ENCODE peak calls at places on chromosomes 2 and 18, in ten cellular contexts. J is A549, X is Peyer's patch, G is K562, K is body of pancreas, I is uterus, E is tibial nerve, R is sigmoid colon, Q is prostate gland, N is esophagus squamous epithelium. F is an unnamed sample. For H3K4me1, the result is how much of the 10 kb centered on the place peaks cover.

GRCh38 chr2:11655495-11655894 is 14.5 kb downstream of the NTSR2 start:
- DNase-seq in J (no peak), X (no peak), G (no peak), K (no peak), I (no peak), E (no peak), R (no peak), Q (peak), N (no peak), F (no peak)

GRCh38 chr2:117621330-117621729 is 193.2 kb upstream of the DDX18 start:
- DNase-seq in J (no peak), X (no peak), G (no peak), K (no peak), I (no peak), E (no peak), R (no peak), Q (no peak), N (no peak), F (no peak)

GRCh38 chr18:79394438-79395307 is 1.1 kb upstream of the NFATC1 start:
- DNase-seq in J (peak), X (peak), G (no peak), K (peak), I (peak), E (peak), R (peak), Q (no peak), N (no peak), F (no peak)

GRCh38 chr2:200786826-200787225 is 24.9 kb upstream of the BZW1 start:
- DNase-seq in J (peak), X (no peak), G (no peak), K (no peak), I (no peak), E (no peak), R (no peak), Q (peak), N (no peak), F (no peak)

GRCh38 chr2:112001942-112002341 is 53.1 kb upstream of the TMEM87B start:
- DNase-seq in J (no peak), X (no peak), G (no peak), K (no peak), I (no peak), E (no peak), R (no peak), Q (no peak), N (no peak), F (no peak)

GRCh38 chr2:26191316-26192159 is 18.6 kb downstream of the GAREM2 start:
- DNase-seq in J (no peak), X (no peak), G (peak), K (no peak), I (no peak), E (no peak), R (peak), Q (no peak), N (no peak), F (no peak)

GRCh38 chr2:137900421-137901141 is 63.7 kb upstream of the HNMT start:
- DNase-seq in J (no peak), X (no peak), G (no peak), K (no peak), I (no peak), E (no peak), R (no peak), Q (no peak), N (no peak), F (no peak)

GRCh38 chr2:238653436-238654109 is 194.3 kb upstream of the TWIST2 start:
- DNase-seq in J (no peak), X (no peak), G (no peak), K (no peak), I (no peak), E (no peak), R (no peak), Q (no peak), N (no peak), F (peak)

GRCh38 chr2:104538082-104538481 is 315.8 kb upstream of the POU3F3 start:
- DNase-seq in J (no peak), X (no peak), G (no peak), K (no peak), I (no peak), E (no peak), R (no peak), Q (no peak), N (no peak), F (no peak)

GRCh38 chr18:28637897-28638296 is 461.0 kb upstream of the CDH2 start:
- DNase-seq in J (no peak), X (no peak), G (no peak), K (no peak), I (no peak), E (no peak), R (no peak), Q (no peak), N (no peak), F (no peak)

GRCh38 chr2:219489315-219489714 is 9.4 kb upstream of the GMPPA start:
- DNase-seq in J (no peak), X (no peak), G (no peak), K (no peak), I (no peak), E (no peak), R (no peak), Q (no peak), N (no peak), F (no peak)

GRCh38 chr2:219490186-219490585 is 8.5 kb upstream of the GMPPA start:
- DNase-seq in J (no peak), X (no peak), G (no peak), K (no peak), I (no peak), E (no peak), R (no peak), Q (no peak), N (no peak), F (no peak)

GRCh38 chr2:219488149-219488843 is 10.4 kb upstream of the GMPPA start:
- DNase-seq in J (no peak), X (no peak), G (no peak), K (no peak), I (no peak), E (no peak), R (no peak), Q (no peak), N (no peak), F (no peak)

GRCh38 chr2:219490600-219491130 is 8.0 kb upstream of the GMPPA start:
- DNase-seq in J (no peak), X (no peak), G (no peak), K (no peak), I (no peak), E (no peak), R (no peak), Q (no peak), N (no peak), F (no peak)

GRCh38 chr2:219488844-219489194 is 9.9 kb upstream of the GMPPA start:
- DNase-seq in J (no peak), X (no peak), G (no peak), K (no peak), I (no peak), E (no peak), R (no peak), Q (no peak), N (no peak), F (no peak)
- H3K4me1 ChIP-seq in J (under half), X (under half), G (under half), K (under half), I (under half), E (under half), R (under half), Q (under half), N (under half), F (under half)

DNA sequence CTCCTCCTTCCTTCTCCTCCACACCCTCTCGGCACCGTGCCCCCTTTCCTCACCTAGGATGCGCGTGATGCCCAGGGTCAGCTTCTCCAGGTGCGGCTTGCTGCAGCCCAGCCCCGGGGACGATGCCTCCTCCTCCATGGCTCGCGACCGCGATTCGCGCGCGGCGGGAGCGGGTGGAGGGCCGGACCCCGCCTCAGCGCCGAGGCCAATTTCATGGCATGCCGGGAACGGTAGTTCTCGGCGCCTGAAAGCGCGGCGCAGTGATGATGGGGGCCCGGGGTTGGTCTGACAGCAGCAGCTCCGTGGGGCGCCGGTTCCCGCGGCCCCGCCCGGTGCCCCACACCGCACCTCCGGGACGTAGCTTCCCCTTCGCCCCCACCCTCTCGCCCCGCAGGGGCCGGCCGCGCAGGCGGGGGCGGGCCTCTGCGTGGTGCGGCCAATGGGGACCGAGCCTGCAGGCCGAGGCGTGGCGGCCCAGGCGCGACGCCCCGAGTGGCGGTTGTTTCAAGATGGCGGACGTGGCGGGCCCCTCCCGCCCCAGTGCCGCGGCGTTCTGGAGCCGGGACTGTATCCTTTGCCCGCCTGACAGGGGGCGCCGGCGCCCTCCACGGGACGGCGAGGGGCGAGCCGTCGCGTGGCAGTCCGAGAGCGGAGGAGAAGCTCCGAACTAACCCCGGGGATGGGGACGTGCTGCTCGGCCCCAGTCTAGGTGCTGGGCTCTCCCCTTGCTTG is at the start of the genes KIAA1328 and TPGS2:
- DNase-seq in J (peak), X (peak), G (peak), K (peak), I (peak), E (peak), R (peak), Q (peak), N (peak), F (peak)
- TF ChIP-seq POLR2A in J (peak), X (peak), G (peak), K (peak), I (peak), E (no peak), R (no peak), Q (peak), N (no peak), F (peak)

DNA sequence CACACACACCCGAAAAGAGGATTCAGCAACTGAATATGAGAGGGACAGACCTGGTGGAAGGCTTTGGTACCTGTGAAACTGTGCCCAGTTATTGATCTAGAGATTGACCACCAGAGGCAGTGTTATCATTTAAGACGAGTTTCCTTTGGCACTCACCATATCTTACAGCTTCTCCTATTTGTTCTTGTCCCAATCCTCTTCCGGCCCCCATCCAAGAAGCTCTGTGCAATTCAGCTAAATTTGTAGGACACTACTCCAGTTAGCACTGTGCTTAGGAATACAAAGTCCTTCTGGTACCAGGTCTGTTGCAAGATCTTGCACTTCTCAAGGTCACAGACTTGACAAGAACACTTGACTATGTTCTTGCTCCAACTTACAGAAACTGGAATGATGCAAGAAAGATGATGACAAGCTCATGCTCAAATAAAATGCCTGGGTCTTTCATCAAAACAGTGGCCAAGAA is 177.7 kb downstream of the TMEM247 start:
- DNase-seq in J (peak), X (peak), G (peak), K (no peak), I (peak), E (peak), R (peak), Q (no peak), N (no peak), F (peak)
- TF ChIP-seq CTCF in J (peak), X (peak), G (peak), K (peak), I (peak), E (peak), R (no peak), Q (peak), N (peak), F (peak)

GRCh38 chr18:58046794-58047555 is 2.9 kb downstream of the NEDD4L start:
- DNase-seq in J (no peak), X (no peak), G (no peak), K (no peak), I (no peak), E (no peak), R (no peak), Q (no peak), N (no peak), F (no peak)
- H3K4me1 ChIP-seq in J (under half), X (under half), G (under half), K (under half), I (under half), E (under half), R (under half), Q (under half), N (under half), F (under half)

DNA sequence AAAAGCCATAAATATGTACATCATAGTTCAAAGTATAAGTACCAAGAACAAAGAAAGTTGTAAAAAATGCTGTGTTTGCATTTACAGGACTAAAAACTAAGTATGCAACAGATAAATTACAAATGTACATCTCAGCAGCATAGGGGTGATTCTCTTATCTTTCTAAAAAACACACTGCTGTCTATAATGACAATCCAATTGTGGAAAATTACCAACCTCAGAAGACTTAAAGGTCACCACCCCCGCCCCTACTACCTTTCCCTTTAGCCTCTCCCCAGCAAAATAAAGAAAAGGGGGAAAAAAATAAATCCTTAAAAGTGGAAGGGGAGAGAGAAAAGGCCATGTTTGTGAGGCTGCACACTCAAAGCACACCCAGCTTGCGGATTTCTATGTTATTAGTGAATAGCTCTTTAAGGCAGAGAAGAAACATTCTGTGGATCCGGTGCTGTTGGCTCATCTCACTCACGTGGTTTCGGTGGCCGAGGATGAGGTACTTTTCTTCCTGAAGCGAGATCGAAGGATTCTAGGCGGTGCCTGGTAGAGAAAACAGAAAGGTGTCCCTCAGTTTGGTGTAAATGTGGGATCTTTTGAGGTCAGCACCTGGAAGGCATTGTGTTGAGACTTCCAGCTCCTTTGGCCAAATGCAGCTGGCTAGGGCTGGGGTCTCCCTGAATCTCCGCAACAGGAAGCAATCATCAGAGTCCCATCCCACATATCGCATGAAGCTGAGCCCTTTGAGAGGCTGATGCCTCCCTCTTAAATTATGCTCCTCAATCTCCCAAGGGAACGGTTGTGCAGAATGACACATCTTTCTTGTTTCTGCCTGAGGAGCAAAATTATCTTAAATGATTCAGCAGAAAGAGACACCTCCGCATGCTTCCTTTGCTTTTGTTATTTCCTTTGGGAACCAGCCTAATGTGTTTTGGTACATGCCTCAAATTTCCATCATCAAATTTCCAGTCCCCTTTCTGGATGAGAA is 17.6 kb downstream of the MRPL35 start:
- DNase-seq in J (no peak), X (peak), G (peak), K (no peak), I (no peak), E (no peak), R (no peak), Q (no peak), N (no peak), F (no peak)
- TF ChIP-seq POLR2A in J (no peak), X (no peak), G (no peak), K (no peak), I (no peak), E (no peak), R (no peak), Q (no peak), N (no peak), F (no peak)

DNA sequence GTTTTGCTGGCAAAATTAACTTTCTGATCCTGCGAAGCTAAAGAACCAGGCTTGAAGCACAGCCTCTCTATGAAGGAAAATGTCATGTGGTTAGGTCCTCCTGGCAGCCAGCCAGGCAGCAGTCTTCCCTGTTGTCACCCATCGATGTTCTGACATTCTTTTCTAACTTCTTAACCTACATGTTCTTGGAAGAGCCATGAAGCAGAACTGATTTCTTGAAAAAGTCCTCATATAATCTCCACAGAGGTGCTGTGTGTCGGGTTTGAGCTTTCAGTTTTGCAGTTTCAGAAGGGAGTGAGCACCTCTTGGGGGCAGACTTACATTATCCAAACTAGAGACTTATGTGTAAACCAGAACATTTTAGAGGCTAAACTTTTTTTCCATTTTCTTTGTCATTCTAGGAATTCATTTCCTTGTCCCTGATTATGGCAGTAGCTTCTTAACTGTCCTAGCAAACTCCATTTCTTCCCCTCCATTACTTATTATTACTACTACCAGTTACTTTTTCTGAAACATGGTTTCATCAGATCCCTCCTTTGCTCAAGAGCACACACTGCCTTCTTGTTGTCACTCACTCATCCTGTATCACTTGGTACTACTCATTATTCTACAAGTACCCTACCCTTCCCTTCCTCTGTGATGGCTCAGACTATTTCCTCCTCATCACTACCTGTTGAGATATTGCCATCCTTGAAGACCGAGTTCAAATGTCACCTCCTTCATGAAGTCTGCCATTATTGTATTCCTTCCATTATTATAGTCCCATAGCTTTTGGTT is 31.1 kb downstream of the DOK1 start:
- DNase-seq in J (no peak), X (peak), G (peak), K (no peak), I (no peak), E (peak), R (no peak), Q (no peak), N (no peak), F (no peak)
- TF ChIP-seq CTCF in J (no peak), X (no peak), G (no peak), K (no peak), I (no peak), E (no peak), R (no peak), Q (no peak), N (no peak), F (no peak)

GRCh38 chr2:134155134-134155533 is 98.7 kb upstream of the MGAT5 start:
- DNase-seq in J (no peak), X (peak), G (no peak), K (no peak), I (no peak), E (no peak), R (no peak), Q (no peak), N (no peak), F (no peak)
- H3K4me1 ChIP-seq in J (under half), X (under half), G (under half), K (under half), I (under half), E (under half), R (under half), Q (under half), N (under half), F (under half)

GRCh38 chr2:188975497-188976102 is 1.4 kb downstream of the COL3A1 start:
- DNase-seq in J (no peak), X (no peak), G (peak), K (no peak), I (peak), E (no peak), R (peak), Q (no peak), N (no peak), F (no peak)
- TF ChIP-seq POLR2A in J (no peak), X (no peak), G (no peak), K (peak), I (peak), E (peak), R (no peak), Q (no peak), N (peak), F (peak)

GRCh38 chr2:74119912-74120825 is 27.5 kb downstream of the BOLA3 start:
- DNase-seq in J (peak), X (peak), G (peak), K (peak), I (peak), E (peak), R (peak), Q (peak), N (peak), F (peak)

DNA sequence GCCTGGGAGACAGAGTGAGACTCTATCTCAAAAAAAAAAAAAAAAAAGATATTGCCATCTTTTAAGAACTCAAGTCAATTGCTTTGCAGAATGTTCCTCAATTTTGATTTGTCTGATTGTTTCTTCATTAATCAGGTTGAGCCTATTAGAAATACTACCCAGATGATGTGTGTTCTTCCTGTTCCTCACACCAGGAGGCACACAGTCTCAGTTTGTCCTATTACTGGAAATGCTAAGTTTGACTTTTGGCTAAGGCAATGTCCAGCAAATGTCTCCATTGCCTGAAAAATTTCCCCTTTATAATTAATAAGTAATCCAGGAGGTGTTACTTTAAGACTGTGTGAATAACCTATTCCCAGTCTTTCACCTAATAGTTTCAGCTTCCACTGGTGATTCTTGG is 28.4 kb downstream of the BOLA3 start:
- DNase-seq in J (no peak), X (no peak), G (peak), K (no peak), I (no peak), E (no peak), R (no peak), Q (no peak), N (no peak), F (no peak)
- TF ChIP-seq CTCF in J (no peak), X (peak), G (peak), K (peak), I (no peak), E (no peak), R (no peak), Q (peak), N (no peak), F (no peak)

DNA sequence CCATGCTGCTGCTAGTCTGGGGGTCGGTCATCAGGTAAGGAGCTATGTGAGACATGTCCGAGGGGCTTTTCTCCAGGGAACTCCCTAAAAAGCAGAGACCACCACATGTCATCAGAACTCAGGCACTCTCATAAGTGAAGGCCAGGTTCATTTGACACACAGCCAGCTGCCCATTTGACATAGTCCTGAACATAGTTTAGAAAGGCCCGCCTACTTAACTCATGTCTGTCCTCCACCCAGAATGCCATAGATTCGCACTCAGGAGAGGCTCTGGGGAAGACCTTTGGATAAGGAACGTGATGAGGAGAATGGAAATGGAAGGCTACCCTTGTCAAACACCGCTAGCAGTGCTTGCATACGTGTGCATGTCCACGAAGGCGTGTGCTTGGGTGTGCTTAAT is 157.2 kb downstream of the PTGR3 start:
- DNase-seq in J (no peak), X (no peak), G (no peak), K (no peak), I (no peak), E (no peak), R (no peak), Q (no peak), N (no peak), F (no peak)
- H3K4me1 ChIP-seq in J (under half), X (under half), G (under half), K (under half), I (under half), E (under half), R (under half), Q (under half), N (under half), F (under half)

F was measured in adrenal gland.